ENCODE peak calls at places on chromosomes 1 and 21, in five cellular contexts. R is activated naive CD8-positive, alpha-beta T cell treated with anti-CD3 and anti-CD28 coated beads, Interleukin-2, amount 50 U/mL, for 24 hours; W is M059J; B is iris pigment epithelial cell; J is anterior cingulate cortex. Y is an unnamed sample.
A peak's percentile ranks its signal among the peaks of the same experiment; 100 is the strongest.

GRCh38 chr1:65279092-65279448 is 30.3 kb upstream of the DNAJC6 start:
- DNase-seq in R (no peak), W (no peak), B (no peak), J (no peak), Y (no peak)

GRCh38 chr1:7550981-7551380 is 220.1 kb upstream of the VAMP3 start:
- DNase-seq in R (no peak), W (no peak), B (no peak), J (no peak), Y (no peak)

GRCh38 chr1:48061162-48062136 is 64.3 kb upstream of the TRABD2B start:
- DNase-seq in R (peak; percentile 33), W (peak; percentile 32), B (peak; percentile 46), J (peak; percentile 9), Y (peak; percentile 78)

GRCh38 chr1:63917571-63918394 is 144.0 kb downstream of the ROR1 start:
- DNase-seq in R (peak; percentile 18), W (peak; percentile 70), B (peak; percentile 53), J (no peak), Y (no peak)

GRCh38 chr1:230253150-230253549 is 173.0 kb downstream of the PGBD5 start:
- DNase-seq in R (no peak), W (no peak), B (no peak), J (no peak), Y (no peak)

GRCh38 chr1:4980211-4980610 is 325.8 kb downstream of the AJAP1 start:
- DNase-seq in R (no peak), W (no peak), B (no peak), J (no peak), Y (no peak)

GRCh38 chr1:1371741-1372711 is 3.0 kb downstream of the AURKAIP1 start:
- DNase-seq in R (peak; percentile 90), W (peak; percentile 38), B (no peak), J (no peak), Y (no peak)

GRCh38 chr1:54275349-54275748 is 75.4 kb downstream of the MRPL37 start:
- DNase-seq in R (no peak), W (peak; percentile 77), B (no peak), J (no peak), Y (no peak)

GRCh38 chr1:161193561-161194235 is 5.2 kb downstream of the ADAMTS4 start:
- DNase-seq in R (no peak), W (no peak), B (no peak), J (peak; percentile 64), Y (no peak)

GRCh38 chr21:15441060-15441493 is 288.7 kb upstream of the USP25 start:
- DNase-seq in R (peak; percentile 9), W (no peak), B (no peak), J (no peak), Y (no peak)

GRCh38 chr21:27827972-27828371 is 861.1 kb upstream of the ADAMTS5 start:
- DNase-seq in R (no peak), W (no peak), B (no peak), J (no peak), Y (no peak)

GRCh38 chr21:29371464-29371863 is 72.7 kb downstream of the BACH1 start:
- DNase-seq in R (peak; percentile 12), W (no peak), B (no peak), J (no peak), Y (no peak)

GRCh38 chr21:26377111-26377694 is 195.9 kb downstream of the CYYR1 start:
- DNase-seq in R (no peak), W (no peak), B (no peak), J (no peak), Y (no peak)

GRCh38 chr1:156865865-156866678 is 5.4 kb downstream of the NTRK1 start:
- DNase-seq in R (peak; percentile 53), W (no peak), B (no peak), J (no peak), Y (no peak)

GRCh38 chr1:73953186-73953585 is 244.8 kb downstream of the LRRIQ3 start:
- DNase-seq in R (no peak), W (no peak), B (no peak), J (no peak), Y (no peak)

GRCh38 chr1:31872658-31873636 is 57.1 kb upstream of the SPOCD1 start:
- DNase-seq in R (no peak), W (peak; percentile 9), B (no peak), J (no peak), Y (no peak)

GRCh38 chr1:108079550-108079949 is 114.6 kb upstream of the VAV3 start:
- DNase-seq in R (peak; percentile 50), W (no peak), B (no peak), J (no peak), Y (no peak)

GRCh38 chr1:203278087-203278884 is 27.0 kb upstream of the BTG2 start:
- DNase-seq in R (no peak), W (peak; percentile 31), B (peak; percentile 74), J (peak; percentile 88), Y (peak; percentile 12)

GRCh38 chr1:227541129-227541528 is 22.2 kb upstream of the ZNF678 start:
- DNase-seq in R (no peak), W (no peak), B (no peak), J (no peak), Y (no peak)